ENCODE peak calls at places on chromosomes 2 and 18, in eight cellular contexts. E is LNCaP clone FGC; J is HT1080; P is activated CD4-positive, alpha-beta T cell treated with anti-CD3 and anti-CD28 coated beads, Interleukin-2, amount 10 ng/mL, durations not matched to agents 7 days and 5 days; I is putamen; V is RPMI8226; K is fibroblast of pulmonary artery; Q is anterior cingulate cortex. A is an unnamed sample.

GRCh38 chr2:11873766-11874165 is 127.3 kb downstream of the LPIN1 start:
- DNase-seq in E (no peak), J (no peak), P (no peak), I (no peak), V (no peak), K (peak), Q (no peak), A (no peak)

GRCh38 chr18:2536493-2536892 is 34.8 kb downstream of the METTL4 start:
- DNase-seq in E (no peak), J (peak), P (no peak), I (no peak), V (no peak), K (peak), Q (no peak), A (no peak)

GRCh38 chr2:185245806-185246205 is 492.8 kb upstream of the FSIP2 start:
- DNase-seq in E (no peak), J (no peak), P (no peak), I (no peak), V (no peak), K (peak), Q (no peak), A (no peak)

GRCh38 chr18:13500227-13500865 is 226.0 kb downstream of the FAM210A start:
- DNase-seq in E (peak), J (peak), P (peak), I (no peak), V (no peak), K (peak), Q (no peak), A (peak)

GRCh38 chr2:128321421-128321775 is 2.7 kb upstream of the HS6ST1 start:
- DNase-seq in E (no peak), J (no peak), P (no peak), I (no peak), V (no peak), K (no peak), Q (no peak), A (no peak)

GRCh38 chr2:146278881-146279280 is 1565.9 kb upstream of the ACVR2A start:
- DNase-seq in E (no peak), J (no peak), P (no peak), I (no peak), V (no peak), K (no peak), Q (no peak), A (no peak)

GRCh38 chr2:68330691-68331090 is 10.9 kb upstream of the CNRIP1 start:
- DNase-seq in E (no peak), J (no peak), P (no peak), I (no peak), V (no peak), K (peak), Q (no peak), A (no peak)

GRCh38 chr2:241702405-241703127 is 727 bp downstream of the ING5 start:
- DNase-seq in E (peak), J (peak), P (peak), I (peak), V (peak), K (peak), Q (peak), A (peak)

GRCh38 chr18:29184654-29185053 is 1007.7 kb upstream of the CDH2 start:
- DNase-seq in E (no peak), J (peak), P (no peak), I (no peak), V (no peak), K (no peak), Q (no peak), A (no peak)

GRCh38 chr18:33596178-33596854 is 18.3 kb downstream of the ASXL3 start:
- DNase-seq in E (peak), J (peak), P (no peak), I (no peak), V (no peak), K (peak), Q (no peak), A (no peak)

GRCh38 chr18:10230072-10230471 is 224.4 kb upstream of the APCDD1 start:
- DNase-seq in E (no peak), J (peak), P (no peak), I (no peak), V (peak), K (peak), Q (no peak), A (no peak)